ENCODE peak calls at places on chromosomes 12 and 14, in eight cellular contexts. J is lung, Q is Calu3, C is dorsolateral prefrontal cortex, A is gastrocnemius medialis, H is nephron progenitor cell, X is H9, M is AG10803. F is an unnamed sample.

GRCh38 chr12:5655120-5655519 is 223.2 kb downstream of the NTF3 start:
- DNase-seq in A (no peak), X (no peak), C (no peak), Q (no peak), M (no peak), H (no peak), J (no peak), F (no peak)

GRCh38 chr12:131831021-131831571 is 2.9 kb downstream of the MMP17 start:
- DNase-seq in X (no peak), A (no peak), J (no peak), H (peak), M (no peak), C (no peak), Q (no peak), F (no peak)

GRCh38 chr12:69509308-69509736 is 39.1 kb downstream of the FRS2 start:
- DNase-seq in Q (no peak), A (no peak), H (no peak), C (no peak), J (no peak), X (no peak), M (peak), F (no peak)

GRCh38 chr12:119980247-119980646 is 8.8 kb upstream of the BICDL1 start:
- DNase-seq in Q (no peak), X (no peak), J (no peak), M (no peak), C (no peak), H (no peak), A (no peak), F (no peak)

GRCh38 chr14:92407395-92407794 is 84.4 kb downstream of the SLC24A4 start:
- DNase-seq in H (no peak), M (no peak), X (no peak), A (no peak), Q (no peak), C (no peak), J (no peak), F (no peak)

GRCh38 chr14:64082837-64083236 is 211.3 kb downstream of the ESR2 start:
- DNase-seq in X (no peak), H (no peak), J (no peak), M (no peak), A (peak), C (no peak), Q (no peak), F (no peak)

GRCh38 chr14:104369208-104369607 is 210.4 kb upstream of the C14orf180 start:
- DNase-seq in J (no peak), M (no peak), Q (no peak), A (no peak), X (no peak), H (no peak), C (no peak), F (no peak)

GRCh38 chr12:5096241-5096880 is 52.7 kb downstream of the KCNA5 start:
- DNase-seq in J (peak), X (no peak), M (peak), Q (no peak), H (no peak), C (no peak), A (no peak), F (no peak)

GRCh38 chr14:91228112-91229004 is 16.1 kb downstream of the GPR68 start:
- DNase-seq in X (peak), C (no peak), J (no peak), A (no peak), H (no peak), Q (no peak), M (peak), F (peak)

GRCh38 chr14:77011226-77011762 is 17.2 kb downstream of the IRF2BPL start:
- DNase-seq in A (no peak), C (no peak), Q (no peak), M (no peak), X (no peak), H (no peak), J (no peak), F (no peak)

GRCh38 chr14:92353447-92353846 is 30.5 kb downstream of the SLC24A4 start:
- DNase-seq in C (no peak), H (no peak), J (no peak), Q (no peak), M (no peak), X (no peak), A (no peak), F (no peak)

GRCh38 chr12:64181504-64182291 is 40.4 kb downstream of the KICS2 start:
- DNase-seq in Q (peak), J (peak), X (peak), C (peak), M (peak), H (peak), A (peak), F (no peak)

GRCh38 chr14:100425454-100425814 is 102.3 kb downstream of the SLC25A47 start:
- DNase-seq in C (no peak), J (no peak), X (no peak), H (no peak), A (no peak), Q (no peak), M (no peak), F (no peak)

GRCh38 chr14:106491851-106492250 is 965.5 kb downstream of the TMEM121 start:
- DNase-seq in C (no peak), Q (no peak), A (no peak), M (no peak), J (no peak), X (no peak), H (peak), F (no peak)

GRCh38 chr14:76227450-76228050 is 75.8 kb downstream of the GPATCH2L start:
- DNase-seq in H (no peak), J (no peak), C (no peak), A (no peak), M (peak), X (no peak), Q (no peak), F (no peak)

GRCh38 chr12:53564941-53565340 is 57.7 kb upstream of the NPFF start:
- DNase-seq in C (no peak), A (peak), H (peak), Q (no peak), J (no peak), M (no peak), X (no peak), F (no peak)

GRCh38 chr12:88793091-88793490 is 212.8 kb upstream of the KITLG start:
- DNase-seq in Q (no peak), X (no peak), A (no peak), M (peak), J (no peak), C (no peak), H (no peak), F (no peak)

GRCh38 chr12:12384601-12385321 is 27.9 kb downstream of the BORCS5 start:
- DNase-seq in C (peak), A (no peak), J (no peak), X (peak), Q (no peak), M (no peak), H (peak), F (no peak)

GRCh38 chr12:51639361-51639760 is 48.3 kb downstream of the SCN8A start:
- DNase-seq in J (no peak), M (peak), X (no peak), A (no peak), C (no peak), H (no peak), Q (no peak), F (no peak)

GRCh38 chr12:79422060-79422812 is 268.5 kb downstream of the PAWR start:
- DNase-seq in H (no peak), X (no peak), Q (no peak), M (peak), C (no peak), J (no peak), A (no peak), F (no peak)

GRCh38 chr12:121748218-121748570 is 35.6 kb downstream of the TMEM120B start:
- DNase-seq in H (peak), Q (no peak), C (no peak), J (no peak), X (peak), M (no peak), A (no peak), F (no peak)

GRCh38 chr14:46490150-46490769 is 161.3 kb downstream of the RPL10L start:
- DNase-seq in X (peak), A (no peak), H (no peak), M (no peak), Q (peak), J (no peak), C (no peak), F (peak)

GRCh38 chr12:121181181-121181580 is 28.7 kb upstream of the P2RX4 start:
- DNase-seq in M (peak), J (no peak), A (no peak), C (peak), X (no peak), Q (no peak), H (no peak), F (no peak)

GRCh38 chr12:10392394-10392930 is 2.6 kb upstream of the KLRK1 start:
- DNase-seq in M (peak), Q (peak), C (no peak), A (peak), J (peak), X (no peak), H (no peak), F (peak)

GRCh38 chr12:28209782-28210181 is 19.5 kb downstream of the CCDC91 start:
- DNase-seq in X (no peak), A (no peak), J (no peak), H (no peak), Q (no peak), C (no peak), M (no peak), F (no peak)

DNA sequence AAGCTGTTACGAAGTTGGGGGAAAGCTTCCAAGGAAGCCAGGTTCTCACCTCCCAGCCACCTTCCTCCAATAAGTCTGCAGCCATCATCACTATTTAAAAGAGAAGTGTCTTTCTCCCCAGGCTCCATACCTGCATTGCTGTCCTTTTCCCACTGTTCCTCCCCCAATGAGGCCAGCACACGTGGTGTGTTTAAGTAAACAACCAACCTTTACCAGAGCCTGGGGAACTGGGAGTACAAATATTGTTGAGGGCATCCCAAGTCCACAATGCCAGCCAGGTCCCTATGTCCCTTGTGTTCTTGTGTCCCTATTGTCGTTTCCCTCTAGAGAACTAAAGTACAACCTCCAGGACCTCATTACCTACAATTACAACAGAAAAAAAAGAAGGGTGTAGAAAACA is 49.2 kb upstream of the PNMA1 start:
- DNase-seq in C (no peak), M (no peak), H (no peak), A (no peak), Q (no peak), J (no peak), X (no peak), F (no peak)
- TF ChIP-seq CTCF in C (no peak), M (no peak), H (no peak), A (no peak), Q (no peak), J (no peak), X (no peak), F (no peak)

GRCh38 chr14:68772761-68773381 is 20.0 kb downstream of the ZFP36L1 start:
- DNase-seq in X (no peak), J (no peak), H (no peak), C (no peak), A (peak), Q (no peak), M (no peak), F (no peak)

GRCh38 chr14:68774771-68775613 is 17.9 kb downstream of the ZFP36L1 start:
- DNase-seq in H (no peak), Q (no peak), J (no peak), C (no peak), M (peak), X (no peak), A (peak), F (no peak)

GRCh38 chr14:68777644-68778043 is 15.2 kb downstream of the ZFP36L1 start:
- DNase-seq in C (no peak), J (no peak), M (no peak), H (no peak), Q (no peak), X (no peak), A (no peak), F (no peak)

GRCh38 chr14:68771631-68772030 is 21.2 kb downstream of the ZFP36L1 start:
- DNase-seq in X (no peak), J (no peak), M (no peak), C (no peak), H (no peak), Q (no peak), A (peak), F (no peak)

GRCh38 chr14:68775614-68776126 is 17.2 kb downstream of the ZFP36L1 start:
- DNase-seq in C (no peak), A (peak), X (no peak), Q (no peak), H (no peak), J (no peak), M (no peak), F (no peak)
- TF ChIP-seq CTCF in C (no peak), A (no peak), X (peak), Q (no peak), H (no peak), J (no peak), M (no peak), F (peak)

DNA sequence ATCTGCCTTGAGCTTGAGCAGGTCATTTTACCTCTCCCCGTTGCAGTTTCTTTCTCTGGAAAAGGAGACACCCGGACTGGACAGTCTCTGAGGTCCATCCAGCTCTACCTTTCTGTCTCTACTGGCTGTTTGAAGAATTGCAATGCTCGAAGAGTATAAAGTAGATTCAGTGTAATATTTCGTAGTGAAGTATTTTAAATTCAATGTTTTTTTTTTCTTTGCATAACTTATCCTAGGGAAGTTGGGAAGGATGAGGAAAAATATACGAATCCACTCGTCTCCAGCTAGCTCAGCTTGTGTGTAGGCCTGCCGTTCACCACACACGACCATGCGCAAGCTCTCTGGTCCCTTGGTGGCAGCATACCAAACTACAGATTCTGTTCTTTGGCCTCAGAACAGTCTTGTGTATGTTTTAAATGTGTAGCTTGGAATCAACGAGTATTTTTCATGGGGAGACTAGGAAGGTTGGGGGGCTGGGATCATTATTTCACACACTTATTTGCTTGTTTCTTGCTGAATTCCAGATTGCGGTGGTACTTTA is 307.9 kb downstream of the CACNA1C start:
- DNase-seq in J (no peak), C (no peak), Q (no peak), A (no peak), H (no peak), X (no peak), M (no peak), F (no peak)
- TF ChIP-seq CTCF in J (no peak), C (peak), Q (no peak), A (no peak), H (peak), X (peak), M (peak), F (peak)

DNA sequence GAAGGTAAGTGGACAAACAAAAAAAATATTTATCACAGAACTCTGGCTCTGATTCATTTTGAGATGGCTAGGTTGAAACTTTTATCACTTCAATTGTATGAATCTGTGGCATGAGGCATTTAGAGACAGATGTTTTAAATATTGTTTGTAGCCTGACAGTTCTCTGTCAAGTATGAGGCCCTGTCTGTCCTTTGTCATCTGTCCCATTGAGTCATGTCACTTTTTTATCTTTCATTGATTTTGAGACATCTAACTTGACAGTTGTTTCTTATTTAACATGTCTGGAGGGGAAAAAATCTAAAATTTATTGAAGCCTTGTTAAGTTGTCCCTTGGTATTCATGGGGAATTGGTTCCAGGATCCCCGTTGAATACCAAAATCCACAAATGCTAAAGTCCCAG is 829.5 kb downstream of the FSCB start:
- DNase-seq in H (no peak), Q (no peak), C (no peak), M (no peak), X (no peak), J (no peak), A (no peak), F (no peak)
- TF ChIP-seq CTCF in H (no peak), Q (no peak), C (no peak), M (no peak), X (no peak), J (no peak), A (no peak), F (no peak)

DNA sequence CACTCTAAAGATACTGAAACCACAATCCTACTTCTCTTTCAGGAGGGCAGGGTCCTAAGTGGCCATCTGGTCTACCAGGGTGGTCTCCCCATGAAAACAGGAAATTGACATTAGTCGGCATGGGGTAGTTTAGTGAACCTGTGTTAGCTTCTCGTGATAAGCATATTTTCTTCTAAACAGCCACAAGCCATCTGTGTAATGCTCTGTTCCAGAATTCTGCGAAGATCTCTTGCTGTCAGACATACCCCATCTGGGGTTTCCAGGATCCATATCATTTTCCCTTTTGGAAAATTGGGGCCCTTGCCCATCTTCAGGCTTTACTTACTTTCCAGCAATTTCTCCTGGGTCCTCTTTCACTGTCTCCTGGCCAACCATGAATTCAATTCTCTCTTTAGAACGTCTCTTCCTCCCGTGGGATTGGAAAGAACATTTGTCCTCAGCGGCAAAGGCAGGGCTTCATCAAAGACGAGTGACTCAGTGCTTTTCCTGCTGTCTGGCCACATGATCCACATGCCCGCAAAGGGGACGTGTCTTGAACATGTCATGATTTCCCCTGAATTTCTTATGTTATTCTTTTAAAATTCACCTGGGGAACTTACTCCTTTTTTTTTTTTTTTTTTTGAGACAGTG is 21.4 kb upstream of the NCOR2 start:
- DNase-seq in A (peak), J (no peak), X (no peak), Q (no peak), H (no peak), C (peak), M (peak), F (no peak)
- TF ChIP-seq CTCF in A (no peak), J (no peak), X (no peak), Q (no peak), H (no peak), C (no peak), M (no peak), F (no peak)

DNA sequence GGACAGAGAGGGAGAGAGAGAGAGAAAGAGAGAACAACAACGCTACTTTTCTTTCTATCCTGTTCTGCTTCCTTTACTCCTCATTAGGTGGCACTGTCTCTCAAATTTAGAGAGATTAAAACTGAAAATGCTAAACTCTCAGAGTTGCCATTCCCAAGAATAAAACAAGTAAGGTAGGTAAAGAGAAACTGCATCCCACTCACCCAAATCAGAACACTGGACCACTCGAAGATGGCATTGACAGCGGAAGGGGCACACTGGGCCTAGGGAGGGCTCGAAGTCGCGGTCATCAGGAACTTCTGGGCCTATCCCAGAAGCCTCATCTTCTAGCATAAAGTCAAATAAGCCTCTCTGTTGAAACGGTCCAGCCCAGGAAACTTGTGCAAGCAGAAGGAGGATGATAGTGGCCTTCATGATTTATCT is 4.5 kb downstream of the DCN start:
- DNase-seq in X (no peak), Q (no peak), J (no peak), H (no peak), C (no peak), A (no peak), M (peak), F (no peak)
- TF ChIP-seq CTCF in X (peak), Q (peak), J (peak), H (peak), C (peak), A (no peak), M (peak), F (peak)

GRCh38 chr12:22981711-22982110 is 356.7 kb downstream of the ETNK1 start:
- DNase-seq in A (no peak), H (no peak), J (no peak), Q (no peak), X (no peak), C (no peak), M (peak), F (no peak)
- TF ChIP-seq CTCF in A (no peak), H (no peak), J (no peak), Q (no peak), X (peak), C (no peak), M (peak), F (no peak)

GRCh38 chr12:100824476-100824875 is 29.9 kb downstream of the ANO4 start:
- DNase-seq in H (no peak), M (no peak), A (no peak), J (no peak), X (no peak), C (no peak), Q (no peak), F (no peak)

GRCh38 chr12:100830003-100830795 is 35.6 kb downstream of the ANO4 start:
- DNase-seq in C (no peak), H (no peak), J (no peak), M (peak), Q (no peak), A (no peak), X (no peak), F (no peak)

GRCh38 chr12:100823988-100824387 is 29.4 kb downstream of the ANO4 start:
- DNase-seq in Q (no peak), M (peak), A (no peak), H (no peak), X (no peak), C (no peak), J (no peak), F (no peak)

GRCh38 chr12:100826323-100826722 is 31.7 kb downstream of the ANO4 start:
- DNase-seq in C (peak), Q (peak), J (peak), A (no peak), M (peak), X (peak), H (peak), F (no peak)

DNA sequence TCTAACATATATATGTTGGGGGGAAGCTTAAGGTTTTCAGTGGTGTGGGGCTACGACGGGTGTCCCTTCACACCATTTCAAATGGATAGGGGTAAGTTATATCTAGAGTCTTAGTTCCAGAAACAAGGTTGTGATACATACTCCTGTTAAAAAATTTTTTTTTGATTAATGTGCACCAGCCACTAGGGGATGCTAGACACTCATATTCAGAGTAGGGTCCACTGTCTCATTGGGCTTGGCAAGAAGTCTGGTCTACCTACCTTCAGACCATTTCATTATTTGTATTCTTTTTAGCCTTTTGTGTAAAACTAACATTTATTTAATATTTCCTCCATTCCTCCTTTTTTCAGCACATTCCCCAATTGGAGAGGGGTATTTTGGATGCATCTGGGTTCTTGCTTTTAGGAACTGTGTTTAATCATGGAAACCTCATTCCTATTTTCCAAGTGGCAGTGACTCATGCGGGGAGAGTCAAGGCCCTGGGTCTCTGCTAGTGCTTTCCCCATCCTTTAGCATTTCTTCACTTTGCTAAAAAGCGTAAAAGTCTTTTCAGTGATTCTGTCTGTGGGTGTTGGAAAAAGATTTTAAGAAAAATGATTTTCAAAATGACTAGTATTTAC is 33.4 kb downstream of the ANO4 start:
- DNase-seq in M (peak), C (no peak), J (no peak), X (no peak), Q (peak), H (peak), A (no peak), F (peak)
- TF ChIP-seq CTCF in M (peak), C (peak), J (no peak), X (peak), Q (peak), H (peak), A (no peak), F (peak)